ENCODE peak calls at places on chromosomes 12 and 14, in eight cellular contexts. One of them, this sample, is unnamed.

GRCh38 chr12:49813131-49813530 is 15.1 kb downstream of the NCKAP5L start:
- DNase-seq in BJ: no peak
- DNase-seq in upper lobe of right lung: no peak
- DNase-seq in effector memory CD4-positive, alpha-beta T cell: no peak
- DNase-seq in A549: no peak
- DNase-seq in fibroblast of mammary gland: peak; percentile 30
- DNase-seq in GM12864: no peak
- DNase-seq in mucosa of descending colon: no peak
- DNase-seq in this sample: no peak

GRCh38 chr14:28875937-28876910 is 109.6 kb downstream of the FOXG1 start:
- DNase-seq in GM12864: no peak
- DNase-seq in BJ: no peak
- DNase-seq in A549: no peak
- DNase-seq in fibroblast of mammary gland: no peak
- DNase-seq in mucosa of descending colon: no peak
- DNase-seq in effector memory CD4-positive, alpha-beta T cell: no peak
- DNase-seq in upper lobe of right lung: no peak
- DNase-seq in this sample: no peak

GRCh38 chr14:29242755-29243340 is 476.3 kb downstream of the FOXG1 start:
- DNase-seq in upper lobe of right lung: no peak
- DNase-seq in A549: no peak
- DNase-seq in effector memory CD4-positive, alpha-beta T cell: no peak
- DNase-seq in mucosa of descending colon: no peak
- DNase-seq in fibroblast of mammary gland: peak; percentile 45
- DNase-seq in BJ: no peak
- DNase-seq in GM12864: no peak
- DNase-seq in this sample: no peak

GRCh38 chr12:53596920-53597363 is 29.2 kb downstream of the ATF7 start:
- DNase-seq in fibroblast of mammary gland: peak; percentile 69
- DNase-seq in effector memory CD4-positive, alpha-beta T cell: no peak
- DNase-seq in upper lobe of right lung: no peak
- DNase-seq in A549: no peak
- DNase-seq in mucosa of descending colon: no peak
- DNase-seq in BJ: peak; percentile 57
- DNase-seq in GM12864: no peak
- DNase-seq in this sample: peak; percentile 47

GRCh38 chr14:52835122-52835903 is 43.9 kb upstream of the GNPNAT1 start:
- DNase-seq in GM12864: no peak
- DNase-seq in mucosa of descending colon: no peak
- DNase-seq in A549: peak; percentile 87
- DNase-seq in BJ: no peak
- DNase-seq in fibroblast of mammary gland: peak; percentile 73
- DNase-seq in upper lobe of right lung: no peak
- DNase-seq in effector memory CD4-positive, alpha-beta T cell: no peak
- DNase-seq in this sample: peak; percentile 40

GRCh38 chr14:63435838-63436237 is 107.3 kb downstream of the PPP2R5E start:
- DNase-seq in effector memory CD4-positive, alpha-beta T cell: no peak
- DNase-seq in GM12864: no peak
- DNase-seq in fibroblast of mammary gland: peak; percentile 89
- DNase-seq in A549: peak; percentile 37
- DNase-seq in BJ: peak; percentile 19
- DNase-seq in upper lobe of right lung: peak; percentile 83
- DNase-seq in mucosa of descending colon: peak; percentile 55
- DNase-seq in this sample: peak; percentile 59

GRCh38 chr14:61264022-61264571 is 17.0 kb downstream of the TMEM30B start:
- DNase-seq in A549: no peak
- DNase-seq in fibroblast of mammary gland: no peak
- DNase-seq in effector memory CD4-positive, alpha-beta T cell: no peak
- DNase-seq in upper lobe of right lung: no peak
- DNase-seq in GM12864: no peak
- DNase-seq in BJ: no peak
- DNase-seq in mucosa of descending colon: no peak
- DNase-seq in this sample: no peak

GRCh38 chr12:128817115-128818015 is 6.4 kb downstream of the SLC15A4 start:
- DNase-seq in upper lobe of right lung: no peak
- DNase-seq in fibroblast of mammary gland: peak; percentile 82
- DNase-seq in mucosa of descending colon: no peak
- DNase-seq in A549: no peak
- DNase-seq in effector memory CD4-positive, alpha-beta T cell: no peak
- DNase-seq in BJ: no peak
- DNase-seq in GM12864: no peak
- DNase-seq in this sample: peak; percentile 23

GRCh38 chr14:103628221-103628683 is 759 bp upstream of the KLC1 start:
- DNase-seq in A549: peak; percentile 83
- DNase-seq in BJ: no peak
- DNase-seq in fibroblast of mammary gland: peak; percentile 81
- DNase-seq in upper lobe of right lung: peak; percentile 90
- DNase-seq in effector memory CD4-positive, alpha-beta T cell: no peak
- DNase-seq in mucosa of descending colon: peak; percentile 81
- DNase-seq in GM12864: no peak
- DNase-seq in this sample: no peak

GRCh38 chr12:56237552-56237951 is 7.7 kb downstream of the SLC39A5 start:
- DNase-seq in upper lobe of right lung: no peak
- DNase-seq in GM12864: no peak
- DNase-seq in BJ: no peak
- DNase-seq in A549: no peak
- DNase-seq in fibroblast of mammary gland: no peak
- DNase-seq in mucosa of descending colon: no peak
- DNase-seq in effector memory CD4-positive, alpha-beta T cell: no peak
- DNase-seq in this sample: no peak

GRCh38 chr12:91180577-91180976 is 2.0 kb downstream of the DCN start:
- DNase-seq in mucosa of descending colon: no peak
- DNase-seq in effector memory CD4-positive, alpha-beta T cell: no peak
- DNase-seq in GM12864: no peak
- DNase-seq in fibroblast of mammary gland: peak; percentile 94
- DNase-seq in BJ: peak; percentile 89
- DNase-seq in A549: no peak
- DNase-seq in upper lobe of right lung: no peak
- DNase-seq in this sample: no peak

GRCh38 chr12:15049456-15050153 is 76.8 kb downstream of the PDE6H start:
- DNase-seq in A549: no peak
- DNase-seq in BJ: no peak
- DNase-seq in mucosa of descending colon: no peak
- DNase-seq in effector memory CD4-positive, alpha-beta T cell: no peak
- DNase-seq in fibroblast of mammary gland: no peak
- DNase-seq in GM12864: no peak
- DNase-seq in upper lobe of right lung: no peak
- DNase-seq in this sample: no peak
- H3K4me3 ChIP-seq in A549: no peak overlapping the region
- H3K4me3 ChIP-seq in BJ: no peak overlapping the region
- H3K4me3 ChIP-seq in mucosa of descending colon: no peak overlapping the region
- H3K4me3 ChIP-seq in effector memory CD4-positive, alpha-beta T cell: no peak overlapping the region
- H3K4me3 ChIP-seq in fibroblast of mammary gland: no peak overlapping the region
- H3K4me3 ChIP-seq in GM12864: no peak overlapping the region
- H3K4me3 ChIP-seq in upper lobe of right lung: no peak overlapping the region
- H3K4me3 ChIP-seq in this sample: no peak overlapping the region

DNA sequence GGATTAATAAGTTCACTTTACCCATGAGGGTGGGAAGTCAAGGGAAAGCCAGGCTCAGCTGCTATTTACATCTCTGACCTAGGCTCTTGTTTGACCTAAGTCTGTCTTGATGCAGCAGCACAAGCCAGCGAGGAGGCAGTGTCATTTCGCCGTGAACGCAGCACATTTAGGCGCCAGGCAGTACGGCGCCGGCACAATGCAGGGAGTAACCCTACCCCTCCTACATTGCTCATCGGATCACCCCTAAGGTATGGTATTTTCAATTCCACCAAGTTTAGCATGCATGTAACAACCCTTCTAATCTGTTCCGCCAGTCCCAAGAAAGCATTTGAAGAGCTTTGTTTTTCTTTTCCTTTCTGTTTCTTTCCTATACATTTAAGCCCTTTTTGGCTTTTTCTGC is 81.2 kb downstream of the PCNX1 start:
- DNase-seq in A549: no peak
- DNase-seq in BJ: no peak
- DNase-seq in fibroblast of mammary gland: no peak
- DNase-seq in GM12864: no peak
- DNase-seq in effector memory CD4-positive, alpha-beta T cell: no peak
- DNase-seq in upper lobe of right lung: no peak
- DNase-seq in mucosa of descending colon: no peak
- DNase-seq in this sample: no peak
- H3K4me3 ChIP-seq in A549: no peak overlapping the region
- H3K4me3 ChIP-seq in BJ: no peak overlapping the region
- H3K4me3 ChIP-seq in fibroblast of mammary gland: no peak overlapping the region
- H3K4me3 ChIP-seq in GM12864: no peak overlapping the region
- H3K4me3 ChIP-seq in effector memory CD4-positive, alpha-beta T cell: peak overlapping the region; percentile 47
- H3K4me3 ChIP-seq in upper lobe of right lung: peak overlapping the region; percentile 1
- H3K4me3 ChIP-seq in mucosa of descending colon: no peak overlapping the region
- H3K4me3 ChIP-seq in this sample: no peak overlapping the region

DNA sequence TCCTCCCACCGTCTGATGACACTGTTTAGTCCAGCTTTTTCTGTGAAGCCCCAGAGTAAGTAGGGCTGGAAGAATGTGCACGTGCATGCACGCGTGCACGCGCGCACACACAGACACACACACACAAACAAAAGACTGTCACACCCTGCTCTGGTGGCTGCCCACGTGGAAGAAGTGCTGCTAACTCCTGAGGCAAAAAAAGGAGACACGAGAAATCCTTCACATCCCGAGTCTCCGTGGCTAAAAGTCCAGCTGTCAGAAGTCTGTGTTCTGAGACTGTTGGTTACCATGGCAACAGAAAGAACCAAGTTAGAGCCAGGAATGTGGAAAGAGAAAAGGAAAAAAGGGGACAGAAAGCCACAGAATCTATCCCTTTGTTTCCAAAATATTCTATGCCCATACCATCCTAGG is 1.5 kb upstream of the C12orf71 start:
- DNase-seq in A549: no peak
- DNase-seq in BJ: peak; percentile 23
- DNase-seq in effector memory CD4-positive, alpha-beta T cell: no peak
- DNase-seq in mucosa of descending colon: no peak
- DNase-seq in fibroblast of mammary gland: peak; percentile 59
- DNase-seq in upper lobe of right lung: no peak
- DNase-seq in GM12864: no peak
- DNase-seq in this sample: peak; percentile 31
- H3K4me3 ChIP-seq in A549: no peak overlapping the region
- H3K4me3 ChIP-seq in BJ: no peak overlapping the region
- H3K4me3 ChIP-seq in effector memory CD4-positive, alpha-beta T cell: no peak overlapping the region
- H3K4me3 ChIP-seq in mucosa of descending colon: no peak overlapping the region
- H3K4me3 ChIP-seq in fibroblast of mammary gland: peak overlapping the region; percentile 15
- H3K4me3 ChIP-seq in upper lobe of right lung: no peak overlapping the region
- H3K4me3 ChIP-seq in GM12864: no peak overlapping the region
- H3K4me3 ChIP-seq in this sample: peak overlapping the region; percentile 14

DNA sequence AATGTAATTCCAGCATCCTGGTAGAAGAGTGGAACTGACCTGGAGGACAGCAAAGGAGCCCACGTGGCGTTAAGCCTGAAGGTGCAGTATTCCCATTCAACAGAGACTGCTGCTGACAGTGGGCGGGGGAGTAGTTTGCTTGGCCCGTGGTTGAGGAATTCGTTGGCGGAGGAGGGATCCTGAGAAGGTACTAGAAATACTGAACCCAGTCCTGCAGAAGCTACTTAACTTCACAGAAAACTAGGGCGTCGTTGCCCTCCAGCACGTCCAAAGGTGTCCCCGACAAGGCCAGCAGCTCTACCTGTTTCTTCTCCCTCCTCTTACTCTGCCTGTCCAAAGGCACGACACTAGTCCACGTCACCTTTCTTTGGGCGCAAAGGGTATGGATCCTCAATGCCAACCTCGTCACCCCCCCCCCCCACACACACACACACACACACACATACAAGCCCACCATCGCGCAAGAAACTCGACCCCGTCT is 303 bp downstream of the PUS7L start:
- DNase-seq in BJ: no peak
- DNase-seq in effector memory CD4-positive, alpha-beta T cell: no peak
- DNase-seq in GM12864: peak; percentile 10
- DNase-seq in mucosa of descending colon: peak; percentile 47
- DNase-seq in fibroblast of mammary gland: peak; percentile 33
- DNase-seq in A549: no peak
- DNase-seq in upper lobe of right lung: peak; percentile 66
- DNase-seq in this sample: no peak
- H3K4me3 ChIP-seq in BJ: peak overlapping the region; percentile 60
- H3K4me3 ChIP-seq in effector memory CD4-positive, alpha-beta T cell: peak overlapping the region; percentile 91
- H3K4me3 ChIP-seq in GM12864: peak overlapping the region; percentile 89
- H3K4me3 ChIP-seq in mucosa of descending colon: peak overlapping the region; percentile 27
- H3K4me3 ChIP-seq in fibroblast of mammary gland: peak overlapping the region; percentile 92
- H3K4me3 ChIP-seq in A549: peak overlapping the region; percentile 61
- H3K4me3 ChIP-seq in upper lobe of right lung: peak overlapping the region; percentile 81
- H3K4me3 ChIP-seq in this sample: peak overlapping the region; percentile 83

GRCh38 chr14:75578786-75579781 is 664 bp downstream of the FLVCR2 start:
- DNase-seq in upper lobe of right lung: peak; percentile 69
- DNase-seq in fibroblast of mammary gland: peak; percentile 63
- DNase-seq in mucosa of descending colon: peak; percentile 69
- DNase-seq in A549: peak; percentile 52
- DNase-seq in BJ: no peak
- DNase-seq in GM12864: no peak
- DNase-seq in effector memory CD4-positive, alpha-beta T cell: no peak
- DNase-seq in this sample: peak; percentile 15
- H3K4me3 ChIP-seq in upper lobe of right lung: peak overlapping the region; percentile 70
- H3K4me3 ChIP-seq in fibroblast of mammary gland: peak overlapping the region; percentile 65
- H3K4me3 ChIP-seq in mucosa of descending colon: peak overlapping the region; percentile 18
- H3K4me3 ChIP-seq in A549: peak overlapping the region; percentile 53
- H3K4me3 ChIP-seq in BJ: peak overlapping the region; percentile 49
- H3K4me3 ChIP-seq in GM12864: peak overlapping the region; percentile 63
- H3K4me3 ChIP-seq in effector memory CD4-positive, alpha-beta T cell: peak overlapping the region; percentile 68
- H3K4me3 ChIP-seq in this sample: peak overlapping the region; percentile 70

DNA sequence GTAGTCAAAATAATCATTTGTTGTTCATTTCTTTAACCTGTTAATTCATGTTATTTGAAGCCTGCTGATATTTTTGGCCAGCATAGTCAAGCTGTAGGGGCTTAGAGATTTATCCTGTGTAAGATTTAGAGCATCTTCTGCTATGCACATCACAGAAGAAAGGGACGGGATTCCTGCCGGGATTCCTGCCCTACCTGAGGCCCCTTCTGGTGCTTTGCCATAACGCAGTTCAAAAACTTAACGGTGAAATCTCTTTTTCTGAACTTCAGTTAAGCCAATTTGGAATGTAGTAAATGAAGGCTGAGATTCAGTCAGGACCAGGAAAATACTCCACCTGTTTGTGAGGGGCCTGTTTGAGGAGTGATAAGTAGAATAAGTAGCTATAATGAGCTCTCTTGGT is 50.7 kb upstream of the TMEM260 start:
- DNase-seq in upper lobe of right lung: no peak
- DNase-seq in GM12864: no peak
- DNase-seq in A549: no peak
- DNase-seq in fibroblast of mammary gland: no peak
- DNase-seq in effector memory CD4-positive, alpha-beta T cell: no peak
- DNase-seq in mucosa of descending colon: no peak
- DNase-seq in BJ: no peak
- DNase-seq in this sample: no peak
- H3K4me3 ChIP-seq in upper lobe of right lung: no peak overlapping the region
- H3K4me3 ChIP-seq in GM12864: no peak overlapping the region
- H3K4me3 ChIP-seq in A549: no peak overlapping the region
- H3K4me3 ChIP-seq in fibroblast of mammary gland: no peak overlapping the region
- H3K4me3 ChIP-seq in effector memory CD4-positive, alpha-beta T cell: no peak overlapping the region
- H3K4me3 ChIP-seq in mucosa of descending colon: no peak overlapping the region
- H3K4me3 ChIP-seq in BJ: no peak overlapping the region
- H3K4me3 ChIP-seq in this sample: no peak overlapping the region

GRCh38 chr12:50841654-50842531 is 833 bp upstream of the TMPRSS12 start:
- DNase-seq in upper lobe of right lung: no peak
- DNase-seq in mucosa of descending colon: no peak
- DNase-seq in GM12864: no peak
- DNase-seq in A549: no peak
- DNase-seq in effector memory CD4-positive, alpha-beta T cell: no peak
- DNase-seq in fibroblast of mammary gland: no peak
- DNase-seq in BJ: no peak
- DNase-seq in this sample: no peak
- H3K4me3 ChIP-seq in upper lobe of right lung: no peak overlapping the region
- H3K4me3 ChIP-seq in mucosa of descending colon: no peak overlapping the region
- H3K4me3 ChIP-seq in GM12864: no peak overlapping the region
- H3K4me3 ChIP-seq in A549: no peak overlapping the region
- H3K4me3 ChIP-seq in effector memory CD4-positive, alpha-beta T cell: no peak overlapping the region
- H3K4me3 ChIP-seq in fibroblast of mammary gland: no peak overlapping the region
- H3K4me3 ChIP-seq in BJ: no peak overlapping the region
- H3K4me3 ChIP-seq in this sample: no peak overlapping the region

This sample was measured in skeletal muscle cell.